ENCODE peak calls at places on chromosomes 11 and 22, in nine cellular contexts. I, A, W, S, Q, E, T, F and V are unnamed samples.

GRCh38 chr22:24521791-24522245 is 26.7 kb downstream of the UPB1 start:
- DNase-seq in I (peak; percentile 76), A (no peak), W (peak; percentile 68), S (peak; percentile 69), Q (no peak), E (peak; percentile 74), T (peak; percentile 72), F (no peak), V (no peak)

GRCh38 chr22:38153821-38154562 is 27.6 kb downstream of the PLA2G6 start:
- DNase-seq in I (no peak), A (no peak), W (peak; percentile 27), S (peak; percentile 62), Q (peak; percentile 40), E (no peak), T (no peak), F (no peak), V (no peak)

GRCh38 chr22:44748524-44748923 is 3.9 kb upstream of the ARHGAP8 start:
- DNase-seq in I (no peak), A (no peak), W (no peak), S (no peak), Q (no peak), E (no peak), T (no peak), F (no peak), V (no peak)

GRCh38 chr11:55714982-55715888 is 53.2 kb downstream of the OR4C6 start:
- DNase-seq in I (no peak), A (no peak), W (no peak), S (peak; percentile 78), Q (no peak), E (no peak), T (peak; percentile 11), F (no peak), V (no peak)

GRCh38 chr22:39236321-39237275 is 8.2 kb downstream of the PDGFB start:
- DNase-seq in I (peak; percentile 76), A (no peak), W (peak; percentile 45), S (no peak), Q (no peak), E (no peak), T (no peak), F (peak; percentile 40), V (no peak)

GRCh38 chr11:107705027-107705426 is 6.8 kb downstream of the SLN start:
- DNase-seq in I (no peak), A (no peak), W (no peak), S (no peak), Q (no peak), E (peak; percentile 31), T (no peak), F (no peak), V (no peak)

GRCh38 chr22:27258773-27259172 is 542.8 kb downstream of the MN1 start:
- DNase-seq in I (no peak), A (no peak), W (no peak), S (no peak), Q (no peak), E (no peak), T (peak; percentile 42), F (no peak), V (no peak)

GRCh38 chr11:47235163-47235562 is 13.5 kb downstream of the ACP2 start:
- DNase-seq in I (no peak), A (no peak), W (no peak), S (no peak), Q (no peak), E (no peak), T (peak; percentile 5), F (no peak), V (no peak)

GRCh38 chr22:39898997-39899396 is 1.9 kb upstream of the GRAP2 start:
- DNase-seq in I (no peak), A (no peak), W (no peak), S (no peak), Q (no peak), E (no peak), T (no peak), F (no peak), V (no peak)

GRCh38 chr22:49015993-49016908 is 811.4 kb downstream of the BRD1 start:
- DNase-seq in I (peak; percentile 22), A (no peak), W (no peak), S (peak; percentile 22), Q (peak; percentile 51), E (no peak), T (peak; percentile 34), F (no peak), V (peak; percentile 74)

GRCh38 chr22:22394589-22394988 is 114.0 kb downstream of the ZNF280B start:
- DNase-seq in I (no peak), A (no peak), W (peak; percentile 51), S (no peak), Q (no peak), E (no peak), T (no peak), F (no peak), V (no peak)

GRCh38 chr22:46411347-46411746 is 75.8 kb downstream of the TRMU start:
- DNase-seq in I (no peak), A (no peak), W (no peak), S (no peak), Q (no peak), E (no peak), T (no peak), F (no peak), V (no peak)

GRCh38 chr22:46415816-46416536 is 80.5 kb downstream of the TRMU start:
- DNase-seq in I (no peak), A (no peak), W (no peak), S (no peak), Q (no peak), E (no peak), T (no peak), F (no peak), V (no peak)

GRCh38 chr22:46416537-46417267 is 81.2 kb downstream of the TRMU start:
- DNase-seq in I (no peak), A (no peak), W (no peak), S (no peak), Q (no peak), E (no peak), T (no peak), F (no peak), V (no peak)

GRCh38 chr22:46414704-46415103 is 79.2 kb downstream of the TRMU start:
- DNase-seq in I (no peak), A (no peak), W (no peak), S (no peak), Q (no peak), E (no peak), T (no peak), F (no peak), V (no peak)

GRCh38 chr22:46413725-46414379 is 78.3 kb downstream of the TRMU start:
- DNase-seq in I (no peak), A (no peak), W (no peak), S (no peak), Q (no peak), E (no peak), T (no peak), F (no peak), V (no peak)
- TF ChIP-seq EP300 in I (no peak), A (no peak), W (no peak), S (no peak), Q (no peak), E (no peak), T (no peak), F (no peak), V (no peak)

DNA sequence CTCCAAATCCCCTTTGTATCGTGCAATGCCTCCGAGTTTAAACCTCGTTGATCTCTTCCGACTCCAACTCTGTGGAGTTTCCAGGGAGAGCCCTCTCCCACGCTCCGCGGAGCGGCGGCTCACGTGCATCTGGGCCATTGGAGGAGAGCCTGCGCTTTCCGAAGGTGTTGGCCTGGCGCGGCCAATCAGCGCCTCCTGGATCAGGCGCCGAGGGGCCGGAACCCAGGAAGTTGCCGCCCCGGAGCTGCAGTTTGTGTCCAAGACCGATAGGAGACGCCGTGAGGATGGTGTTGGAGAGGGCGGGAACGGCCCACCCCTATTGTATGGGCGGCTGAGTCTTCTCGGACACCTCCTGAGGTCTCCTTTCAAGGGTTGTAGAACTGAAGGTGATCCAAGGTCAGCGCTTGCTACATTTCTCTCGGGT is 1.6 kb downstream of the ADAMTS15 start:
- DNase-seq in I (peak; percentile 79), A (peak; percentile 48), W (peak; percentile 77), S (peak; percentile 93), Q (peak; percentile 92), E (no peak), T (peak; percentile 65), F (peak; percentile 81), V (peak; percentile 90)
- H3K4me1 ChIP-seq in I (peaks cover 26% of the 10 kb centered on the region), A (peaks cover 6% of the 10 kb centered on the region), W (peaks cover 11% of the 10 kb centered on the region), S (no peaks in the 10 kb centered on the region), Q (no peaks in the 10 kb centered on the region), E (peaks cover 16% of the 10 kb centered on the region), T (peaks cover 9% of the 10 kb centered on the region), F (peaks cover 62% of the 10 kb centered on the region), V (peaks cover 26% of the 10 kb centered on the region)

DNA sequence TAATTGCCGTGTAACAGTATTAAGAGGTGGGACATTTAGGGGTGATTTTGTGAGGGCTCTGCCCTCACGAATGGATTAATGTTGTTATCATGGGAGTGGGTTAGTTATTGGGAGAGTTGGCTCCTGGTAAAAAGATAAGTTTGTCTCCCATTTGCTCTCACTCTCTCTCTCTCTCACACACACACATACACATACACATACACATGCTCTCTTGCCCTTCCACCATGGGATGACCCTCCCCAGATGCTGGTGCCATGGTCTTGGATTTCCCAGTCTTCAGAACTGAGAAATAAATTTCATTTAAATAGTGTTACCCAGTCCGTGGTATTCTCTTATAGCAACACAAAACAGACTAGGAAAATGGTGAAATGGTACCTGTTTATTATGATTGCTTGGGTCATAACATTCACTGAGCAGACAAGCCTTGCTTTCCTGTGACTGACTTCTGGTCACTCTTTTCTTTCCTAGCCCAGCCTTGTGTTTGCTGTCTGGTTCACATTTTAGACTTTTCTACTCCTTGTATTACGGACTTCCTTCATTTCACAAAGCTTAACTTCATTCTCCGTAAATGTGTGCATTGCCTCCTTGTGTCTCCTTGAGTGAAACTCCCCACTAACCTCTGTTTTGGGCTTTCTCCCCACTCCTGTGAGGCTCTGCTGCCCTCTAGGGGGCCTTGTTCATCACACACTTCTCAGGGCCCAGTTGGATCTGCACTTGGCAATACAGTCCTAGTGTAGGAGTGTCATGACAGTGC is 206.5 kb upstream of the CTSC start:
- DNase-seq in I (peak; percentile 75), A (peak; percentile 70), W (peak; percentile 84), S (peak; percentile 86), Q (peak; percentile 89), E (peak; percentile 48), T (peak; percentile 48), F (peak; percentile 89), V (peak; percentile 84)
- TF ChIP-seq CTCF in I (peak; percentile 85), A (peak; percentile 36), W (peak; percentile 86), S (peak; percentile 78), Q (peak; percentile 92), E (peak; percentile 99), T (peak; percentile 99), F (peak; percentile 90), V (peak; percentile 85)

GRCh38 chr22:47456031-47456430 is 693.6 kb downstream of the TBC1D22A start:
- DNase-seq in I (no peak), A (no peak), W (no peak), S (no peak), Q (no peak), E (no peak), T (no peak), F (no peak), V (no peak)

GRCh38 chr22:47458348-47458747 is 695.9 kb downstream of the TBC1D22A start:
- DNase-seq in I (no peak), A (no peak), W (no peak), S (no peak), Q (no peak), E (no peak), T (no peak), F (no peak), V (no peak)

GRCh38 chr22:47460870-47461269 is 698.4 kb downstream of the TBC1D22A start:
- DNase-seq in I (no peak), A (no peak), W (no peak), S (no peak), Q (no peak), E (no peak), T (no peak), F (no peak), V (no peak)

GRCh38 chr22:47457021-47457420 is 694.6 kb downstream of the TBC1D22A start:
- DNase-seq in I (no peak), A (no peak), W (no peak), S (no peak), Q (no peak), E (no peak), T (no peak), F (no peak), V (no peak)

GRCh38 chr22:47457509-47458300 is 695.3 kb downstream of the TBC1D22A start:
- DNase-seq in I (no peak), A (no peak), W (no peak), S (no peak), Q (no peak), E (no peak), T (no peak), F (no peak), V (no peak)
- TF ChIP-seq EP300 in I (no peak), A (no peak), W (no peak), S (no peak), Q (no peak), E (no peak), T (no peak), F (no peak), V (no peak)